ENCODE peak calls at places on chromosomes 7 and 10, in nine cellular contexts. One of them, this sample, is unnamed.

GRCh38 chr7:835491-836401 is 3.5 kb downstream of the SUN1 start:
- DNase-seq in esophagus muscularis mucosa: no peak
- DNase-seq in K562: no peak
- DNase-seq in transverse colon: peak; percentile 32
- DNase-seq in suprapubic skin: no peak
- DNase-seq in tibial nerve: no peak
- DNase-seq in ovary: no peak
- DNase-seq in sigmoid colon: no peak
- DNase-seq in A549: no peak
- DNase-seq in this sample: peak; percentile 52

GRCh38 chr10:126131338-126131737 is 235.0 kb downstream of the FANK1 start:
- DNase-seq in sigmoid colon: no peak
- DNase-seq in tibial nerve: no peak
- DNase-seq in suprapubic skin: no peak
- DNase-seq in A549: no peak
- DNase-seq in esophagus muscularis mucosa: peak; percentile 72
- DNase-seq in transverse colon: no peak
- DNase-seq in K562: no peak
- DNase-seq in ovary: no peak
- DNase-seq in this sample: no peak

GRCh38 chr7:47757946-47758371 is 176.0 kb upstream of the TNS3 start:
- DNase-seq in tibial nerve: peak; percentile 88
- DNase-seq in K562: no peak
- DNase-seq in sigmoid colon: no peak
- DNase-seq in ovary: peak; percentile 41
- DNase-seq in esophagus muscularis mucosa: no peak
- DNase-seq in transverse colon: peak; percentile 49
- DNase-seq in suprapubic skin: peak; percentile 94
- DNase-seq in A549: no peak
- DNase-seq in this sample: peak; percentile 53

GRCh38 chr10:1643161-1643910 is 94.0 kb downstream of the ADARB2 start:
- DNase-seq in transverse colon: no peak
- DNase-seq in suprapubic skin: no peak
- DNase-seq in esophagus muscularis mucosa: no peak
- DNase-seq in A549: peak; percentile 9
- DNase-seq in tibial nerve: no peak
- DNase-seq in K562: peak; percentile 39
- DNase-seq in ovary: no peak
- DNase-seq in sigmoid colon: no peak
- DNase-seq in this sample: no peak

GRCh38 chr7:140079121-140079536 is 16.4 kb upstream of the PARP12 start:
- DNase-seq in K562: peak; percentile 50
- DNase-seq in A549: peak; percentile 47
- DNase-seq in transverse colon: no peak
- DNase-seq in sigmoid colon: no peak
- DNase-seq in esophagus muscularis mucosa: no peak
- DNase-seq in suprapubic skin: no peak
- DNase-seq in tibial nerve: no peak
- DNase-seq in ovary: no peak
- DNase-seq in this sample: no peak

GRCh38 chr10:77680811-77681210 is 43.2 kb upstream of the KCNMA1 start:
- DNase-seq in tibial nerve: no peak
- DNase-seq in sigmoid colon: no peak
- DNase-seq in ovary: no peak
- DNase-seq in A549: no peak
- DNase-seq in K562: no peak
- DNase-seq in suprapubic skin: no peak
- DNase-seq in esophagus muscularis mucosa: no peak
- DNase-seq in transverse colon: no peak
- DNase-seq in this sample: no peak

GRCh38 chr10:124995605-124996004 is 53.7 kb downstream of the ZRANB1 start:
- DNase-seq in esophagus muscularis mucosa: no peak
- DNase-seq in ovary: no peak
- DNase-seq in tibial nerve: no peak
- DNase-seq in suprapubic skin: no peak
- DNase-seq in sigmoid colon: no peak
- DNase-seq in A549: no peak
- DNase-seq in transverse colon: no peak
- DNase-seq in K562: no peak
- DNase-seq in this sample: no peak

GRCh38 chr10:67257427-67258144 is 331.8 kb downstream of the LRRTM3 start:
- DNase-seq in esophagus muscularis mucosa: no peak
- DNase-seq in transverse colon: no peak
- DNase-seq in tibial nerve: no peak
- DNase-seq in K562: no peak
- DNase-seq in sigmoid colon: no peak
- DNase-seq in ovary: no peak
- DNase-seq in suprapubic skin: no peak
- DNase-seq in A549: no peak
- DNase-seq in this sample: no peak

GRCh38 chr10:70578371-70578947 is 24.1 kb downstream of the PRF1 start:
- DNase-seq in A549: no peak
- DNase-seq in K562: peak; percentile 41
- DNase-seq in tibial nerve: no peak
- DNase-seq in transverse colon: peak; percentile 53
- DNase-seq in esophagus muscularis mucosa: no peak
- DNase-seq in ovary: no peak
- DNase-seq in sigmoid colon: peak; percentile 15
- DNase-seq in suprapubic skin: no peak
- DNase-seq in this sample: no peak

GRCh38 chr10:5648494-5649457 is 17.6 kb downstream of the ASB13 start:
- DNase-seq in transverse colon: no peak
- DNase-seq in ovary: no peak
- DNase-seq in tibial nerve: no peak
- DNase-seq in K562: no peak
- DNase-seq in esophagus muscularis mucosa: no peak
- DNase-seq in suprapubic skin: no peak
- DNase-seq in A549: peak; percentile 23
- DNase-seq in sigmoid colon: no peak
- DNase-seq in this sample: no peak

GRCh38 chr10:97717627-97718026 is 4.1 kb downstream of the MARVELD1 start:
- DNase-seq in A549: no peak
- DNase-seq in K562: no peak
- DNase-seq in transverse colon: no peak
- DNase-seq in suprapubic skin: no peak
- DNase-seq in esophagus muscularis mucosa: no peak
- DNase-seq in sigmoid colon: no peak
- DNase-seq in tibial nerve: no peak
- DNase-seq in ovary: no peak
- DNase-seq in this sample: no peak

GRCh38 chr10:50367732-50368131 is 116.4 kb upstream of the ASAH2 start:
- DNase-seq in esophagus muscularis mucosa: no peak
- DNase-seq in ovary: no peak
- DNase-seq in sigmoid colon: no peak
- DNase-seq in transverse colon: peak; percentile 8
- DNase-seq in A549: peak; percentile 58
- DNase-seq in tibial nerve: no peak
- DNase-seq in suprapubic skin: no peak
- DNase-seq in K562: peak; percentile 51
- DNase-seq in this sample: no peak

GRCh38 chr7:17646181-17646956 is 293.9 kb downstream of the SNX13 start:
- DNase-seq in esophagus muscularis mucosa: no peak
- DNase-seq in suprapubic skin: no peak
- DNase-seq in tibial nerve: no peak
- DNase-seq in A549: peak; percentile 33
- DNase-seq in transverse colon: no peak
- DNase-seq in sigmoid colon: no peak
- DNase-seq in ovary: no peak
- DNase-seq in K562: no peak
- DNase-seq in this sample: no peak

GRCh38 chr7:931871-932650 is 22.4 kb downstream of the ADAP1 start:
- DNase-seq in transverse colon: peak; percentile 5
- DNase-seq in sigmoid colon: peak; percentile 52
- DNase-seq in tibial nerve: no peak
- DNase-seq in esophagus muscularis mucosa: no peak
- DNase-seq in A549: no peak
- DNase-seq in ovary: no peak
- DNase-seq in K562: no peak
- DNase-seq in suprapubic skin: peak; percentile 52
- DNase-seq in this sample: no peak

GRCh38 chr7:155198901-155199845 is 98.5 kb upstream of the INSIG1 start:
- DNase-seq in transverse colon: no peak
- DNase-seq in suprapubic skin: no peak
- DNase-seq in tibial nerve: no peak
- DNase-seq in esophagus muscularis mucosa: no peak
- DNase-seq in sigmoid colon: no peak
- DNase-seq in K562: no peak
- DNase-seq in A549: peak; percentile 33
- DNase-seq in ovary: no peak
- DNase-seq in this sample: no peak

GRCh38 chr7:111107989-111108388 is 17.1 kb downstream of the LRRN3 start:
- DNase-seq in K562: no peak
- DNase-seq in A549: no peak
- DNase-seq in ovary: no peak
- DNase-seq in sigmoid colon: no peak
- DNase-seq in esophagus muscularis mucosa: no peak
- DNase-seq in tibial nerve: no peak
- DNase-seq in transverse colon: no peak
- DNase-seq in suprapubic skin: no peak
- DNase-seq in this sample: no peak

DNA sequence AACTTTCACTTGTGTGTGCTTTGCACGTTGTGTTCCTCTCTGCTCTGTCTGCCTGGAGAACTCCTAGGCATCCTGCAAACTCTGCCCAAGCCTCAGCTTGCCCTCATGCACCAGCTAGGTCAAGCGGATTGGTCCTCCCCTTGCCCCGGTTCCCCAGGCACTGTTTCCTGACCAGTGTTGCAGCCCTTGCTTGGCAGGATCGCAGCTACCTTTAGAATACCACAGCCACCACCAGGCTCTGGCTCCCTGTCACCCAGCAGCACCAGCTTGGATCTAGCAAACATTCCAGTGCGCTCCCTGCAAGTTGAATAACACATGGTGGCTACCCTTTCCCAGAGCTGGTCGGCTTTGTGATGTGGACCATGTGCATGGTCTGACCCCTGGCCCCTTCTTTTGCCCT is 19.0 kb downstream of the ZMIZ1 start:
- DNase-seq in suprapubic skin: no peak
- DNase-seq in ovary: no peak
- DNase-seq in tibial nerve: no peak
- DNase-seq in A549: no peak
- DNase-seq in sigmoid colon: no peak
- DNase-seq in K562: no peak
- DNase-seq in esophagus muscularis mucosa: no peak
- DNase-seq in transverse colon: no peak
- DNase-seq in this sample: no peak
- TF ChIP-seq CTCF in suprapubic skin: no peak
- TF ChIP-seq CTCF in ovary: no peak
- TF ChIP-seq CTCF in tibial nerve: no peak
- TF ChIP-seq CTCF in A549: no peak
- TF ChIP-seq CTCF in sigmoid colon: no peak
- TF ChIP-seq CTCF in K562: no peak
- TF ChIP-seq CTCF in esophagus muscularis mucosa: no peak
- TF ChIP-seq CTCF in transverse colon: no peak
- TF ChIP-seq CTCF in this sample: no peak

DNA sequence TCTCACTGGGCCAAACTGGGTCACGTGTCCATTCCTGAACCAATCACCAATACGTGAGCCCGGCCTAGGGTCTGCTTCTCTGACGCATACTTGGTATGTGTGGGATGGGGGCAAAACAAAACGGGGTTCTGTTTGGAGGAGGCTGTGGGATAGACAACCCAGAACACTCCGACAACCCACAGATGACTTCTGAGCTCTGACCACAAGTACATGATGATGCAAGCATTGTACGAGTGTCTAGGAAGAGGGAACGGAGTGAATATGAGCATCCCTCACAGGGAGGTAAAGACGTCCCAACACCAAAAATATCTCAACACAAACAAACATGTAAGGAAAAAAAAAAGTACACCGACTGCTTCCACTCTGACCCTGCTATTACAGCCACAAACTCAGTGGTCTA is 5.6 kb downstream of the DAGLB start:
- DNase-seq in ovary: no peak
- DNase-seq in transverse colon: no peak
- DNase-seq in tibial nerve: no peak
- DNase-seq in suprapubic skin: no peak
- DNase-seq in sigmoid colon: no peak
- DNase-seq in K562: no peak
- DNase-seq in A549: no peak
- DNase-seq in esophagus muscularis mucosa: no peak
- DNase-seq in this sample: no peak
- TF ChIP-seq EP300 in ovary: no peak
- TF ChIP-seq EP300 in transverse colon: no peak
- TF ChIP-seq EP300 in tibial nerve: no peak
- TF ChIP-seq EP300 in suprapubic skin: no peak
- TF ChIP-seq EP300 in sigmoid colon: no peak
- TF ChIP-seq EP300 in K562: no peak
- TF ChIP-seq EP300 in A549: no peak
- TF ChIP-seq EP300 in esophagus muscularis mucosa: no peak
- TF ChIP-seq EP300 in this sample: no peak

DNA sequence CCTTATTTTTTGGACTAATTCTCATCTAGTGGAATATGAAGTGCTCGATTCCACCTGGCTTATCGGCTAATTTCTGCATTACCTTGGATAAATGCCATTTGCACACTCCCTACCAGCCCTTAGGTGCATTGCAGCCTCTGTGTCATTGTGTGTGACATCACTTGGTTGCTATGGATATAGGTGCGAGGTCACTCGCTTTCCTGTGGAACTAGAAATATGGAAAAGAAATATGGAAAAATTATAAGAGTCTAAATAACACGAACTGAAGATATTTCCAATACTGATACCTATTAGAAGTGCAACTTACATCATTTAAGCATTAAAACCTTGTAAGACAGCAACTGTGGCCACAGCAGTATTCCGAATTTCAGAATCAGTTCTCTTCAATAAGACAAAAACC is 2.0 kb downstream of the YWHAG start:
- DNase-seq in tibial nerve: no peak
- DNase-seq in esophagus muscularis mucosa: no peak
- DNase-seq in A549: peak; percentile 66
- DNase-seq in sigmoid colon: peak; percentile 40
- DNase-seq in transverse colon: peak; percentile 35
- DNase-seq in K562: no peak
- DNase-seq in suprapubic skin: no peak
- DNase-seq in ovary: no peak
- DNase-seq in this sample: no peak
- H3K9me3 ChIP-seq in tibial nerve: no peaks in the 10 kb centered on the region
- H3K9me3 ChIP-seq in esophagus muscularis mucosa: no peaks in the 10 kb centered on the region
- H3K9me3 ChIP-seq in A549: no peaks in the 10 kb centered on the region
- H3K9me3 ChIP-seq in sigmoid colon: no peaks in the 10 kb centered on the region
- H3K9me3 ChIP-seq in transverse colon: no peaks in the 10 kb centered on the region
- H3K9me3 ChIP-seq in K562: no peaks in the 10 kb centered on the region
- H3K9me3 ChIP-seq in suprapubic skin: no peaks in the 10 kb centered on the region
- H3K9me3 ChIP-seq in ovary: no peaks in the 10 kb centered on the region
- H3K9me3 ChIP-seq in this sample: no peaks in the 10 kb centered on the region

GRCh38 chr7:50562126-50562525 is 3.1 kb downstream of the DDC start:
- DNase-seq in A549: no peak
- DNase-seq in K562: no peak
- DNase-seq in sigmoid colon: no peak
- DNase-seq in esophagus muscularis mucosa: no peak
- DNase-seq in suprapubic skin: no peak
- DNase-seq in ovary: no peak
- DNase-seq in tibial nerve: no peak
- DNase-seq in transverse colon: no peak
- DNase-seq in this sample: no peak
- TF ChIP-seq CTCF in A549: no peak
- TF ChIP-seq CTCF in K562: no peak
- TF ChIP-seq CTCF in sigmoid colon: no peak
- TF ChIP-seq CTCF in esophagus muscularis mucosa: no peak
- TF ChIP-seq CTCF in suprapubic skin: no peak
- TF ChIP-seq CTCF in ovary: no peak
- TF ChIP-seq CTCF in tibial nerve: no peak
- TF ChIP-seq CTCF in transverse colon: no peak
- TF ChIP-seq CTCF in this sample: no peak

This sample was measured in upper lobe of left lung.